ENCODE peak calls at places on chromosomes 3 and 15, in four cellular contexts. One of them, this sample, is unnamed.
A peak's percentile ranks its signal among the peaks of the same experiment; 100 is the strongest.

GRCh38 chr15:70196314-70197291 is 98.9 kb upstream of the TLE3 start:
- DNase-seq in OCI-LY7: peak; percentile 7
- DNase-seq in neural progenitor cell: peak; percentile 94
- DNase-seq in PC-9: peak; percentile 98
- DNase-seq in this sample: no peak

GRCh38 chr15:70197945-70198361 is 100.2 kb upstream of the TLE3 start:
- DNase-seq in OCI-LY7: no peak
- DNase-seq in neural progenitor cell: no peak
- DNase-seq in PC-9: peak; percentile 83
- DNase-seq in this sample: no peak

GRCh38 chr15:40358492-40359353 is 704 bp downstream of the DISP2 start:
- DNase-seq in OCI-LY7: peak; percentile 75
- DNase-seq in neural progenitor cell: no peak
- DNase-seq in PC-9: no peak
- DNase-seq in this sample: peak; percentile 60

GRCh38 chr15:59394166-59394661 is 21.5 kb upstream of the MYO1E start:
- DNase-seq in OCI-LY7: no peak
- DNase-seq in neural progenitor cell: no peak
- DNase-seq in PC-9: no peak
- DNase-seq in this sample: no peak

GRCh38 chr15:47741082-47741481 is 23.8 kb downstream of the SEMA6D start:
- DNase-seq in OCI-LY7: no peak
- DNase-seq in neural progenitor cell: no peak
- DNase-seq in PC-9: no peak
- DNase-seq in this sample: no peak

GRCh38 chr3:182284793-182285192 is 508.5 kb upstream of the ATP11B start:
- DNase-seq in OCI-LY7: no peak
- DNase-seq in neural progenitor cell: no peak
- DNase-seq in PC-9: peak; percentile 77
- DNase-seq in this sample: no peak

GRCh38 chr15:40357723-40358491 is at the start of gene DISP2:
- DNase-seq in OCI-LY7: peak; percentile 91
- DNase-seq in neural progenitor cell: peak; percentile 98
- DNase-seq in PC-9: peak; percentile 42
- DNase-seq in this sample: peak; percentile 89

GRCh38 chr3:58628823-58629562 is 37.6 kb downstream of the FAM3D start:
- DNase-seq in OCI-LY7: no peak
- DNase-seq in neural progenitor cell: no peak
- DNase-seq in PC-9: no peak
- DNase-seq in this sample: peak; percentile 28

GRCh38 chr3:117524890-117525289 is 815.3 kb downstream of the TUSC7 start:
- DNase-seq in OCI-LY7: no peak
- DNase-seq in neural progenitor cell: no peak
- DNase-seq in PC-9: no peak
- DNase-seq in this sample: no peak

GRCh38 chr3:129738189-129738588 is 131.7 kb upstream of the PLXND1 start:
- DNase-seq in OCI-LY7: no peak
- DNase-seq in neural progenitor cell: no peak
- DNase-seq in PC-9: no peak
- DNase-seq in this sample: no peak

GRCh38 chr3:82281205-82281604 is 519.8 kb upstream of the GBE1 start:
- DNase-seq in OCI-LY7: no peak
- DNase-seq in neural progenitor cell: peak; percentile 32
- DNase-seq in PC-9: no peak
- DNase-seq in this sample: no peak

GRCh38 chr3:133663569-133664313 is 2.0 kb upstream of the TOPBP1 start:
- DNase-seq in OCI-LY7: peak; percentile 87
- DNase-seq in neural progenitor cell: peak; percentile 83
- DNase-seq in PC-9: peak; percentile 49
- DNase-seq in this sample: no peak

GRCh38 chr3:162719684-162720341 is 1223.2 kb downstream of the OTOL1 start:
- DNase-seq in OCI-LY7: no peak
- DNase-seq in neural progenitor cell: no peak
- DNase-seq in PC-9: peak; percentile 66
- DNase-seq in this sample: no peak

GRCh38 chr3:182969277-182969676 is 11.1 kb downstream of the DCUN1D1 start:
- DNase-seq in OCI-LY7: no peak
- DNase-seq in neural progenitor cell: no peak
- DNase-seq in PC-9: peak; percentile 70
- DNase-seq in this sample: no peak

GRCh38 chr3:58824285-58824684 is 157.7 kb upstream of the FAM3D start:
- DNase-seq in OCI-LY7: peak; percentile 18
- DNase-seq in neural progenitor cell: peak; percentile 83
- DNase-seq in PC-9: no peak
- DNase-seq in this sample: peak; percentile 29

GRCh38 chr3:14148041-14148985 is 23.5 kb downstream of the TMEM43 start:
- DNase-seq in OCI-LY7: no peak
- DNase-seq in neural progenitor cell: peak; percentile 55
- DNase-seq in PC-9: no peak
- DNase-seq in this sample: no peak

GRCh38 chr15:49255966-49256759 is 86.1 kb downstream of the GALK2 start:
- DNase-seq in OCI-LY7: no peak
- DNase-seq in neural progenitor cell: no peak
- DNase-seq in PC-9: no peak
- DNase-seq in this sample: no peak

GRCh38 chr15:38660726-38661125 is 96.1 kb upstream of the RASGRP1 start:
- DNase-seq in OCI-LY7: no peak
- DNase-seq in neural progenitor cell: no peak
- DNase-seq in PC-9: no peak
- DNase-seq in this sample: no peak

GRCh38 chr3:58117561-58118305 is 93.0 kb downstream of the DNASE1L3 start:
- DNase-seq in OCI-LY7: no peak
- DNase-seq in neural progenitor cell: no peak
- DNase-seq in PC-9: no peak
- DNase-seq in this sample: peak; percentile 72

GRCh38 chr3:17846466-17846865 is 104.0 kb upstream of the TBC1D5 start:
- DNase-seq in OCI-LY7: no peak
- DNase-seq in neural progenitor cell: peak; percentile 16
- DNase-seq in PC-9: no peak
- DNase-seq in this sample: no peak

GRCh38 chr3:64134882-64135281 is 90.4 kb downstream of the PRICKLE2 start:
- DNase-seq in OCI-LY7: no peak
- DNase-seq in neural progenitor cell: no peak
- DNase-seq in PC-9: no peak
- DNase-seq in this sample: no peak

GRCh38 chr15:86236721-86237121 is 157.1 kb downstream of the AGBL1 start:
- DNase-seq in OCI-LY7: no peak
- DNase-seq in neural progenitor cell: peak; percentile 74
- DNase-seq in PC-9: no peak
- DNase-seq in this sample: no peak

GRCh38 chr15:47411733-47412530 is 305.4 kb upstream of the SEMA6D start:
- DNase-seq in OCI-LY7: no peak
- DNase-seq in neural progenitor cell: no peak
- DNase-seq in PC-9: no peak
- DNase-seq in this sample: no peak

GRCh38 chr3:141659821-141660597 is 78.1 kb upstream of the RNF7 start:
- DNase-seq in OCI-LY7: no peak
- DNase-seq in neural progenitor cell: peak; percentile 78
- DNase-seq in PC-9: no peak
- DNase-seq in this sample: peak; percentile 84

GRCh38 chr3:127546970-127547733 is 43.4 kb downstream of the TPRA1 start:
- DNase-seq in OCI-LY7: no peak
- DNase-seq in neural progenitor cell: peak; percentile 80
- DNase-seq in PC-9: no peak
- DNase-seq in this sample: peak; percentile 38

GRCh38 chr3:21260507-21260906 is 490.5 kb downstream of the ZNF385D start:
- DNase-seq in OCI-LY7: no peak
- DNase-seq in neural progenitor cell: no peak
- DNase-seq in PC-9: no peak
- DNase-seq in this sample: no peak

GRCh38 chr3:73680696-73681095 is 56.0 kb upstream of the PDZRN3 start:
- DNase-seq in OCI-LY7: no peak
- DNase-seq in neural progenitor cell: no peak
- DNase-seq in PC-9: no peak
- DNase-seq in this sample: no peak

GRCh38 chr3:32105291-32106131 is 909 bp upstream of the GPD1L start:
- DNase-seq in OCI-LY7: no peak
- DNase-seq in neural progenitor cell: no peak
- DNase-seq in PC-9: peak; percentile 68
- DNase-seq in this sample: no peak
- TF ChIP-seq CTCF in OCI-LY7: no peak
- TF ChIP-seq CTCF in neural progenitor cell: no peak
- TF ChIP-seq CTCF in PC-9: no peak
- TF ChIP-seq CTCF in this sample: no peak

DNA sequence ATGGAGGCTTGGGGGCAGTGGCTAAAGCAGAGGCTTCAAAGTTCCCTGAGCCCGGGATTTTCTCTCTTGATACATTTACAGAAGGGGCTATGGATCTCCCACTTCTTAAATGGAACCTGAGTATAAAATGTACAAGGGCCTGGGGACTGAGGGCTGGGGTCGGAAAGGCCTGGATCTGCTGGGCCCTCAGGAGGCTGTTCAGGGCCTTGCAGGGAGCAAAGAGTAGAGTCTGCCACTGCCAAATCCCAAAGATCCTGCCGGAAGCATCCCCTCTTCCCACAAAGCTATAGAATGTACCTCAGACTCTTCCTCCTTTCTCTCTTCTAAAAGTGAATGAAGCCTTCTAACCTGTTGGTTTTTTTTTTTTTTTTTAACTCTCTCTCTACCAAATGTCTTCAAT is 59.8 kb upstream of the ARHGEF3 start:
- DNase-seq in OCI-LY7: no peak
- DNase-seq in neural progenitor cell: no peak
- DNase-seq in PC-9: no peak
- DNase-seq in this sample: no peak
- H3K4me1 ChIP-seq in OCI-LY7: peaks cover 25% of the 10 kb centered on the region
- H3K4me1 ChIP-seq in neural progenitor cell: peaks cover 11% of the 10 kb centered on the region
- H3K4me1 ChIP-seq in PC-9: peaks cover 11% of the 10 kb centered on the region
- H3K4me1 ChIP-seq in this sample: peaks cover 27% of the 10 kb centered on the region

GRCh38 chr3:122661633-122662032 is 19.0 kb upstream of the PARP14 start:
- DNase-seq in OCI-LY7: no peak
- DNase-seq in neural progenitor cell: no peak
- DNase-seq in PC-9: no peak
- DNase-seq in this sample: peak; percentile 28

GRCh38 chr3:122665226-122665786 is 15.3 kb upstream of the PARP14 start:
- DNase-seq in OCI-LY7: no peak
- DNase-seq in neural progenitor cell: no peak
- DNase-seq in PC-9: no peak
- DNase-seq in this sample: no peak

DNA sequence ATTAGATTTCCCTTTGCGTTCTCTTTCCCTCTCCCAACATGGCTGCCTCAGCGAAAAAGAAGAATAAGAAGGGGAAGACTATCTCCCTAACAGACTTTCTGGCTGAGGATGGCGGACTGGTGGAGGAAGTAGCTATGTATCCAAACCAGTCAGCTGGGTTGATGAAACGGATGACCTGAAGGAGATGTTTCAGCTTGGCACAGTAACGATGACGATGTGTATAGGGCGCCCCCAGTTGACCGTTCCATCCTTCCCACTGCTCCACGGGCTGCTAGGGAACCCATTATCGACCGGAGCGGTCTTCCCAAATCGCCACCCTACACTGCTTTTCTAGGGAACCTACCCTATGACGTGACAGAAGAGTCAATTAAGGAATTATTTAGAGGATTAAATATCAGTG is 20.1 kb upstream of the PARP14 start:
- DNase-seq in OCI-LY7: peak; percentile 9
- DNase-seq in neural progenitor cell: peak; percentile 61
- DNase-seq in PC-9: no peak
- DNase-seq in this sample: no peak
- TF ChIP-seq CTCF in OCI-LY7: peak; percentile 65
- TF ChIP-seq CTCF in neural progenitor cell: peak; percentile 51
- TF ChIP-seq CTCF in PC-9: no peak
- TF ChIP-seq CTCF in this sample: no peak

DNA sequence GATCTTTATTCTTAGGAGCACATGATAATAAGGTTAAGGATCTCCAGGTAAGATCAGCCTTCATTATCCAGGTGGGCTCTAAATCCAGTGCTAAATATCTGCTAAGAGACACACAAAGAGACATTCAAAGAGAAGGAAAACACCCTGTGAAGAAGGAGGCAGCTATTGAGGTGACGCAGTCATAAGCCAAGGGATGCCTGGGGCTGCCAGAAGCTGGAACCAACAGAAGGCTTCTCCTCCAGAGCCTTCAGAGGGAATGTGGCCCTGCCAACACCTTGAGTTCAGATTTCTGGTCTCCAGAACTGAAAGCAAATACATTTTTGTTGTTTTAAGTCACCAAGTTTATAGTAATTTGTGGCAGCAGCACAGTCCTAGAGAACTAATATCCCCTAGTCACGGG is 152.1 kb upstream of the HES1 start:
- DNase-seq in OCI-LY7: no peak
- DNase-seq in neural progenitor cell: no peak
- DNase-seq in PC-9: no peak
- DNase-seq in this sample: no peak
- H3K4me1 ChIP-seq in OCI-LY7: no peaks in the 10 kb centered on the region
- H3K4me1 ChIP-seq in neural progenitor cell: peaks cover 45% of the 10 kb centered on the region
- H3K4me1 ChIP-seq in PC-9: peaks cover 6% of the 10 kb centered on the region
- H3K4me1 ChIP-seq in this sample: no peaks in the 10 kb centered on the region

DNA sequence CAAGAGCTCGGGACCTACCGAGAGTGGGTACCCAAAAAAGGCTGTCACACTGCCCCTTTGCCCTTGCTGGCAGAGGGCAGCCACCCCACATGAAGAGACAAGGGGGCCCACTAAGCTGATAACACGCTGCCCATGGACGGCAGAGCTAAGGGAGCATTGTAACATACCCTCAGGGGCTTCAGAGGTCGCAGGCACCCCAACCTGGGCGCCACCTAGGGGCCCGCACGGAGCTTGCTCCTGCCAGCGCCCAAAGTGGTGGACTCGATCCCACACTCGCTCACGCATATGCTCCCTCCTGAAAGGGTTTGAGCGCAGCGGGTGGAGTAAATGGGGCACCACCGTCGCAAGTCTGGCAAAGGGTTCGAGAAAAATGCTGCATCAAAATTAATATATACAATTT is 975.4 kb downstream of the ZPLD1 start:
- DNase-seq in OCI-LY7: no peak
- DNase-seq in neural progenitor cell: peak; percentile 36
- DNase-seq in PC-9: no peak
- DNase-seq in this sample: no peak
- TF ChIP-seq CTCF in OCI-LY7: peak; percentile 58
- TF ChIP-seq CTCF in neural progenitor cell: peak; percentile 58
- TF ChIP-seq CTCF in PC-9: no peak
- TF ChIP-seq CTCF in this sample: no peak

DNA sequence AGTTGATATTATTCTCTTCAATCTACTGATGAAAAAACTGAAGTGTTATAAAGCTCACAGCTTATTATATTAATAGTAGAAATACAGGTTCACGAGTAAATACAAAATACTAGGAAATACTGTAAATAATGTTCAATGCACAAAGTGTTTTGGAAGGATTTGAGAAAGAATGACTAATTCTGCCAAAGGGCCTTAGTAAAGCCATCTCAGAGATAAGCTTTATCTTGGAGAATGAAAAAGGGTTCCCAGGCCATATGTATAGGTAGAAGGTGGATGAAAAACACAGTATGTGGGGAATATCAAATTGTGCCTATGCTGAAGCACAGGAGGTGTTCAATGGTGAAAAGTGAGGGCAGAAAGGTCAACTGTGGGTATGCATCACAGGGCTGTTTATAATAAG is 123.5 kb downstream of the CMSS1 start:
- DNase-seq in OCI-LY7: no peak
- DNase-seq in neural progenitor cell: no peak
- DNase-seq in PC-9: peak; percentile 68
- DNase-seq in this sample: no peak
- H3K4me1 ChIP-seq in OCI-LY7: no peaks in the 10 kb centered on the region
- H3K4me1 ChIP-seq in neural progenitor cell: peaks cover 18% of the 10 kb centered on the region
- H3K4me1 ChIP-seq in PC-9: peaks cover 27% of the 10 kb centered on the region
- H3K4me1 ChIP-seq in this sample: peaks cover 13% of the 10 kb centered on the region

GRCh38 chr15:65791335-65792129 is 561 bp downstream of the DENND4A start:
- DNase-seq in OCI-LY7: peak; percentile 58
- DNase-seq in neural progenitor cell: peak; percentile 81
- DNase-seq in PC-9: no peak
- DNase-seq in this sample: peak; percentile 72
- TF ChIP-seq CTCF in OCI-LY7: no peak
- TF ChIP-seq CTCF in neural progenitor cell: no peak
- TF ChIP-seq CTCF in PC-9: no peak
- TF ChIP-seq CTCF in this sample: peak; percentile 4

This sample was measured in adrenal gland.